ENCODE peak calls at places on chromosomes 6 and 20, in ten cellular contexts. N, T, M, K, P, H, W, Q, U and A are unnamed samples.

GRCh38 chr6:10276106-10276505 is 138.8 kb downstream of the TFAP2A start:
- DNase-seq in N (no peak), T (no peak), M (no peak), K (no peak), P (no peak), H (no peak), W (peak), Q (no peak), U (no peak), A (no peak)

GRCh38 chr20:53897884-53898557 is 172.4 kb downstream of the BCAS1 start:
- DNase-seq in N (no peak), T (no peak), M (no peak), K (no peak), P (peak), H (no peak), W (no peak), Q (no peak), U (no peak), A (no peak)

GRCh38 chr6:140441256-140441655 is 1066.8 kb upstream of the CITED2 start:
- DNase-seq in N (peak), T (no peak), M (peak), K (no peak), P (peak), H (no peak), W (peak), Q (no peak), U (no peak), A (peak)

GRCh38 chr6:3585320-3585935 is 128.6 kb upstream of the SLC22A23 start:
- DNase-seq in N (no peak), T (no peak), M (peak), K (no peak), P (no peak), H (no peak), W (peak), Q (peak), U (no peak), A (peak)

GRCh38 chr6:162856885-162857284 is 129.1 kb downstream of the PACRG start:
- DNase-seq in N (peak), T (no peak), M (peak), K (no peak), P (peak), H (peak), W (peak), Q (peak), U (no peak), A (peak)

GRCh38 chr20:62696999-62697398 is 11.6 kb upstream of the NTSR1 start:
- DNase-seq in N (no peak), T (no peak), M (no peak), K (no peak), P (no peak), H (no peak), W (no peak), Q (no peak), U (no peak), A (no peak)

GRCh38 chr20:46312945-46313861 is 4.9 kb upstream of the CDH22 start:
- DNase-seq in N (no peak), T (no peak), M (no peak), K (no peak), P (no peak), H (no peak), W (no peak), Q (no peak), U (no peak), A (no peak)

GRCh38 chr6:83958250-83958685 is 75.3 kb upstream of the MRAP2 start:
- DNase-seq in N (no peak), T (no peak), M (no peak), K (no peak), P (no peak), H (no peak), W (peak), Q (peak), U (no peak), A (peak)

GRCh38 chr20:48668451-48668946 is 159.3 kb downstream of the PREX1 start:
- DNase-seq in N (no peak), T (no peak), M (no peak), K (no peak), P (no peak), H (no peak), W (no peak), Q (no peak), U (no peak), A (peak)

GRCh38 chr6:41733349-41733706 is 2.1 kb downstream of the TFEB start:
- DNase-seq in N (no peak), T (no peak), M (no peak), K (no peak), P (peak), H (no peak), W (no peak), Q (no peak), U (no peak), A (peak)

GRCh38 chr20:53736757-53737403 is 143.2 kb upstream of the ZNF217 start:
- DNase-seq in N (no peak), T (no peak), M (no peak), K (no peak), P (no peak), H (no peak), W (peak), Q (no peak), U (no peak), A (peak)

GRCh38 chr6:151652338-151652737 is 155.1 kb upstream of the ESR1 start:
- DNase-seq in N (no peak), T (no peak), M (peak), K (no peak), P (peak), H (no peak), W (no peak), Q (no peak), U (no peak), A (no peak)

GRCh38 chr20:57397004-57397692 is 6.0 kb downstream of the RBM38 start:
- DNase-seq in N (no peak), T (no peak), M (no peak), K (no peak), P (no peak), H (no peak), W (peak), Q (no peak), U (no peak), A (no peak)

GRCh38 chr6:145508107-145508506 is 227.2 kb downstream of the EPM2A start:
- DNase-seq in N (no peak), T (no peak), M (no peak), K (no peak), P (peak), H (no peak), W (no peak), Q (no peak), U (no peak), A (no peak)

GRCh38 chr6:23243858-23244257 is 674.5 kb downstream of the HDGFL1 start:
- DNase-seq in N (no peak), T (no peak), M (no peak), K (no peak), P (no peak), H (no peak), W (no peak), Q (no peak), U (no peak), A (peak)

GRCh38 chr6:94673251-94673650 is 904.1 kb upstream of the MANEA start:
- DNase-seq in N (no peak), T (no peak), M (no peak), K (no peak), P (no peak), H (no peak), W (no peak), Q (no peak), U (no peak), A (no peak)

GRCh38 chr20:35232575-35232974 is 6.1 kb downstream of the MMP24 start:
- DNase-seq in N (no peak), T (no peak), M (no peak), K (no peak), P (no peak), H (no peak), W (peak), Q (peak), U (no peak), A (peak)

GRCh38 chr20:62926229-62927127 is at the start of gene DIDO1:
- DNase-seq in N (peak), T (peak), M (peak), K (peak), P (peak), H (peak), W (peak), Q (peak), U (peak), A (peak)

GRCh38 chr6:90347411-90347841 is 50.8 kb upstream of the BACH2 start:
- DNase-seq in N (no peak), T (no peak), M (no peak), K (no peak), P (no peak), H (no peak), W (no peak), Q (no peak), U (no peak), A (no peak)

GRCh38 chr6:107985701-107986100 is 27.7 kb upstream of the SEC63 start:
- DNase-seq in N (no peak), T (no peak), M (no peak), K (no peak), P (no peak), H (no peak), W (no peak), Q (no peak), U (no peak), A (no peak)
- H3K27ac ChIP-seq in N (no peak), T (no peak), M (no peak), K (no peak), P (no peak), H (no peak), W (no peak), Q (no peak), U (no peak), A (no peak)

GRCh38 chr6:43992126-43992663 is 135.1 kb downstream of the MRPL14 start:
- DNase-seq in N (no peak), T (no peak), M (no peak), K (no peak), P (no peak), H (no peak), W (no peak), Q (no peak), U (no peak), A (no peak)

GRCh38 chr6:43989556-43990248 is 137.6 kb downstream of the MRPL14 start:
- DNase-seq in N (no peak), T (no peak), M (no peak), K (no peak), P (no peak), H (no peak), W (no peak), Q (no peak), U (no peak), A (no peak)

GRCh38 chr6:43988801-43989200 is 138.5 kb downstream of the MRPL14 start:
- DNase-seq in N (no peak), T (no peak), M (no peak), K (no peak), P (no peak), H (no peak), W (no peak), Q (no peak), U (no peak), A (no peak)

GRCh38 chr6:43990627-43991619 is 136.3 kb downstream of the MRPL14 start:
- DNase-seq in N (no peak), T (no peak), M (no peak), K (no peak), P (no peak), H (no peak), W (peak), Q (peak), U (no peak), A (peak)

GRCh38 chr6:43990275-43990626 is 137.0 kb downstream of the MRPL14 start:
- DNase-seq in N (no peak), T (no peak), M (no peak), K (no peak), P (no peak), H (no peak), W (peak), Q (no peak), U (no peak), A (no peak)
- H3K27ac ChIP-seq in N (no peak), T (no peak), M (peak), K (peak), P (no peak), H (peak), W (peak), Q (peak), U (no peak), A (peak)

DNA sequence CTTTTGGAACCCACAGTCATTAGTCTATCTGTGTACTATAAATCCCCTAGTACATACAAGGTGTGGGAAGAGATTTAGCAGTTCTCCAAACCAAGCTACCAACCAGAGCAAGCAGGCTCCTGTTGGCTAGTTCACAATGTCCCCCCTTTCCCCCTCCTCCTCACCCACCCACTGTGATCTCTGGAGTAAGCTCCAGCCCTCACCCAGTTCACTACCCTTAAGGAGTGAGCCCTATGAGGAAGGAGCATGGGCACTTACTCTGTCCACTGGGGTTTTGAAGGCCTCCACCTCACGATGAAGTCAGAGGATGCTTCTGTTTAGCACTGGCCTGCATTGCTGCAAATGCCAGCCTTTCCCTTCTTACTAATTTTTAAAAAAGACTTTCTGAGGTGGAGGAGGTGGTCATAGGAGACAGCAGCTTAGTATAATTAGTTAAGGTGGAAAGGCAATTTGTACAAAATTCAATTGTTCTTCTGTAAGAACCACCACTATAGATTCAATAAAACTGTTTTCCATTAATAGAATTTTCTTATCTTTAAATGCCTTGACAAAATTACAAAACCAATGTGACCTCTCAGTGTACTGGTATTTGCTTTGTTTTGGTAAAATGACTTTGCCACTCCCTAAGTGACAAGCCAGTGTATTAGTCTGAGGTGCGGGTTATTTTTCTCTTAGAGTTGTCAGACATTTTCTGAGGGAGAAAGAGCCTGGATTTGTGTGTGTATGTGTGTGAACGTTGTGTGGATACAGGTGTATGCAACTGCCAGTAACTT is 86.2 kb downstream of the TULP4 start:
- DNase-seq in N (no peak), T (no peak), M (no peak), K (no peak), P (no peak), H (no peak), W (no peak), Q (no peak), U (no peak), A (no peak)
- H3K27ac ChIP-seq in N (no peak), T (no peak), M (no peak), K (no peak), P (no peak), H (no peak), W (no peak), Q (no peak), U (no peak), A (no peak)

GRCh38 chr6:106363401-106364138 is 3.1 kb downstream of the CRYBG1 start:
- DNase-seq in N (no peak), T (no peak), M (no peak), K (no peak), P (no peak), H (no peak), W (peak), Q (no peak), U (no peak), A (no peak)

GRCh38 chr6:106360410-106360988 is at the start of gene CRYBG1:
- DNase-seq in N (peak), T (peak), M (peak), K (peak), P (peak), H (peak), W (no peak), Q (no peak), U (peak), A (peak)

GRCh38 chr6:106356382-106356781 is 4.1 kb upstream of the CRYBG1 start:
- DNase-seq in N (no peak), T (no peak), M (no peak), K (no peak), P (no peak), H (no peak), W (no peak), Q (no peak), U (no peak), A (no peak)

GRCh38 chr6:106360989-106361430 is 493 bp downstream of the CRYBG1 start:
- DNase-seq in N (peak), T (no peak), M (peak), K (peak), P (peak), H (no peak), W (no peak), Q (no peak), U (no peak), A (peak)

DNA sequence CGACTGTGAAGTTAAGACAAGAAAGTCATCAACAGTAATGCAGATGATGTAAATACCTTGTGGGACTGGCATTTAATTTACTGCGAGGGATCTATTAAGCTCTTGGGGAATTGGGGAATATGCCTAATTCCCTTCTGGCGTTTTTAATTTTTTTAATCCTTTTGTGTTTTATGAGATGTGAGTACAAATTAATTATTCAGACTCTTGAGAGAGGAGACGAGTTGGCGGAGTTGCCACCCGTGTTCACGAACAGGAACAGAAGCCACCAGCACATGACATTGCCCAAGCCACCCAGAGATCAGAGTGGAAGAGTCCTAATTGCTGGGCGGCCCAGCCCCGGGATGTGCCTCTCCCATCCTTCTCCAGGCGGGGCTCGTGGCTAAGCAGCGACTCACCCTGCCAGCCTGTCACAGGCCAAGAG is 518 bp upstream of the CRYBG1 start:
- DNase-seq in N (no peak), T (no peak), M (no peak), K (no peak), P (no peak), H (no peak), W (no peak), Q (no peak), U (no peak), A (no peak)
- H3K27ac ChIP-seq in N (peak), T (no peak), M (no peak), K (peak), P (no peak), H (peak), W (no peak), Q (no peak), U (no peak), A (no peak)

GRCh38 chr6:26275663-26276062 is 89.3 kb upstream of the BTN3A2 start:
- DNase-seq in N (no peak), T (no peak), M (no peak), K (no peak), P (no peak), H (no peak), W (no peak), Q (no peak), U (no peak), A (no peak)
- H3K27ac ChIP-seq in N (no peak), T (no peak), M (no peak), K (no peak), P (no peak), H (peak), W (no peak), Q (no peak), U (no peak), A (no peak)

GRCh38 chr20:8670207-8670899 is 398.5 kb upstream of the PLCB4 start:
- DNase-seq in N (no peak), T (no peak), M (no peak), K (no peak), P (no peak), H (no peak), W (no peak), Q (no peak), U (no peak), A (no peak)

GRCh38 chr20:8670900-8671229 is 398.0 kb upstream of the PLCB4 start:
- DNase-seq in N (no peak), T (no peak), M (no peak), K (no peak), P (no peak), H (no peak), W (no peak), Q (no peak), U (no peak), A (no peak)

GRCh38 chr20:8667306-8667705 is 401.6 kb upstream of the PLCB4 start:
- DNase-seq in N (no peak), T (no peak), M (no peak), K (no peak), P (no peak), H (no peak), W (no peak), Q (no peak), U (no peak), A (no peak)

GRCh38 chr20:8673116-8673515 is 395.8 kb upstream of the PLCB4 start:
- DNase-seq in N (no peak), T (no peak), M (no peak), K (no peak), P (no peak), H (no peak), W (no peak), Q (no peak), U (no peak), A (no peak)

DNA sequence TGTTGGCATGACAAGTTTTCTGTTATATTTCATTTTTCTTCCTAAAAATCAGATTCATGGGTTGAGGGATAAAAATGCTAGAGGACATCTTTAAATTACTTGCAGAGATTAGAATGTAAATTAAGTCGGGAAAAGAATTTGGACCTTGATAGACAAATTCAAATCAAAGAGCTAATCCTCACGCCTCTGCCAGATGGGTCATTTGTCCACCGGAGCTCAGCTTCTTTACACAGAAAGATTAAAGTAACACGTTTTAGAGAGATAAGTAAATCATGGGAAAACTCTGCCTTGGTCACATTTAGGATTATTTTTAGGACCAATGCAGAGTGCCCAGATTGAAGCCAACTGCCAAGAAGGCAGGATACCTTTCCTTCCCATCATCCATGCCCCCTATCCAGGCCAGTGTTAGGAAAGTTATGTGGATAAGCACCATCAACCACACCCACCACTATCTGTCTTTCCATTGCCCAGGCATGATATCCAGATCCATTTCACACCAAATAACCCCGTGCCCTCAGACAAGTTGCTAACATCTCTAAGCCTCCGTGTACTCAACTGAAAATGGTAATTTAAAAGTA is 397.4 kb upstream of the PLCB4 start:
- DNase-seq in N (no peak), T (no peak), M (no peak), K (no peak), P (peak), H (no peak), W (no peak), Q (no peak), U (no peak), A (no peak)
- H3K27ac ChIP-seq in N (no peak), T (no peak), M (no peak), K (no peak), P (no peak), H (no peak), W (no peak), Q (no peak), U (no peak), A (no peak)

GRCh38 chr6:45756611-45757010 is 259.0 kb downstream of the CLIC5 start:
- DNase-seq in N (no peak), T (no peak), M (no peak), K (no peak), P (no peak), H (no peak), W (no peak), Q (no peak), U (no peak), A (no peak)
- H3K27ac ChIP-seq in N (no peak), T (no peak), M (no peak), K (no peak), P (no peak), H (no peak), W (no peak), Q (no peak), U (no peak), A (no peak)